ENCODE peak calls at places on chromosome 20, in five cellular contexts. V is A673, A is GM23338, Z is mucosa of descending colon, M is spleen. N is an unnamed sample.

GRCh38 chr20:49384437-49385434 is 97.7 kb downstream of the KCNB1 start:
- DNase-seq in V (peak; percentile 87), A (peak; percentile 98), M (peak; percentile 87), Z (peak; percentile 56), N (peak; percentile 78)

GRCh38 chr20:31897541-31897940 is 27.1 kb downstream of the TTLL9 start:
- DNase-seq in Z (no peak), A (no peak), M (no peak), V (no peak), N (no peak)

GRCh38 chr20:34215711-34216381 is 25.4 kb upstream of the ASIP start:
- DNase-seq in V (peak; percentile 45), A (peak; percentile 95), Z (peak; percentile 78), M (peak; percentile 89), N (peak; percentile 94)

GRCh38 chr20:46688151-46689081 is 828 bp downstream of the TP53RK start:
- DNase-seq in A (no peak), Z (no peak), M (no peak), V (peak; percentile 48), N (no peak)

GRCh38 chr20:52731086-52731485 is 241.1 kb upstream of the TSHZ2 start:
- DNase-seq in A (peak; percentile 85), M (no peak), Z (no peak), V (no peak), N (no peak)

GRCh38 chr20:6178537-6178936 is 55.7 kb upstream of the FERMT1 start:
- DNase-seq in M (no peak), Z (no peak), A (peak; percentile 65), V (peak; percentile 24), N (no peak)

GRCh38 chr20:51985013-51985415 is 182.7 kb upstream of the SALL4 start:
- DNase-seq in Z (no peak), M (no peak), V (peak; percentile 96), A (peak; percentile 62), N (no peak)

GRCh38 chr20:9955646-9956045 is 79.1 kb upstream of the ANKEF1 start:
- DNase-seq in Z (no peak), M (no peak), A (no peak), V (no peak), N (no peak)

GRCh38 chr20:59082077-59082740 is 39.6 kb upstream of the PRELID3B start:
- DNase-seq in M (no peak), A (peak; percentile 21), V (peak; percentile 55), Z (no peak), N (no peak)

GRCh38 chr20:45469336-45470261 is at the start of gene WFDC2:
- DNase-seq in Z (peak; percentile 76), A (peak; percentile 82), M (no peak), V (no peak), N (no peak)

DNA sequence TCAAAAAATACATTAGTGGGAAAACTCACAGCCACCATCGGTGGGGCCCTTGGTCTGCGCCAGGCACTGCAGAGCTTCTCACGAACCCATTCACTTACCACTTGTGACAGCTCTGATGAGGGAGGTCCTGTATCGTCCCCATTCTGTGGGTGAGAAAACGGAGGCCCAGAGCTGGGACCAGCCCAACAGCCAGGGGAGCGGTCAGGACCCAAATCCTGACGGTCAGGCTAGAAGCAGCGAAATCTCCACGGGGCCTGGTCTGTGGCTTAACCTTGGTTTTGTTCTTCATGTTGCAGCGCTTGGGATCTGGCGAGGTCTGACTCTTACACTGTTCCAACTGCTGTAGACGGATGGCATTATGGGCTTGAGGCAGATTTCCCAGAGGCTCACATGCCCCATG is 7.7 kb upstream of the VSX1 start:
- DNase-seq in V (no peak), A (no peak), M (no peak), Z (no peak), N (no peak)
- H3K4me3 ChIP-seq in V (no peak overlapping the region), A (no peak overlapping the region), M (no peak overlapping the region), Z (no peak overlapping the region), N (no peak overlapping the region)

DNA sequence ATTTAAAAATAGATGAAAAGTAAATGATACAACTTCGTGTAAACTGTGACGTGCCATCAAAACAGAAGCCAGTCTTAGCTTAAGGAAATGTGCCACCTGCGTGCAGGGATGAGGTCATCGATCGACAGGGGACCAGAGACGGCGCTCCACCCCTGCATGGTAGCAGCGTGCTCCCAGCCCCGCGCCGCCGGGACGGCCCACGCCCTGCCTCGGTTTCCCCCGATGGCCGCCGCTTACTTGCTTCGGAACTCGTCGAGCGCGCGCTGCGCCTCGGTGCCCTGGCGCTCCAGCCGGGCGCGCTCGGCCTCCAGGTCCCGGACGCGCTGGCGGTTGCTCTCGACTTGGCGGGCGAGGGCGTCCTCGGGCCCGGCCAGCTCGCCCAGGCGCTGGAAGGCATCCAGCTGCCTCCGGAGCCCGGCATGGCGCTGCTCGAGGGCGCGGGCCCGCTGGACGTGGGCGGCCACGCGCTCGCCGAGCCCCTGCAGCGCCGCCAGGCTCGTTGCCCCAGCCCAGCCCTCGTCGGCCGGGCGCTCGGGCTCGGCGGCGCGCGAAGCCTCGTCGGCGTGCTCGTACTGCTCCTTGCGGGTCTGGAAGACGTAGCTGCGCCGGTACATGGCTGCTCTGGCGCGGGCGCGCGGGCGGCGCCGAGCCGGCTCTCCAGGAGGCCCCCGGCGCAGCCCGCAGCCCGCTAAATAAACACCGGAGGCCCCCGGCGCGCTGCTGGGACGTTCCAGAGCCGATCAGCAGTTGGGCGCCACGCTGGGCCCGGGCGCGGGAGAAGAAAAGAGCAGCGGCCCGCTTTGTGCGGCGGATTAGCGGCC is at the start of gene BFSP1:
- DNase-seq in V (peak; percentile 79), A (peak; percentile 88), Z (peak; percentile 76), M (peak; percentile 82), N (peak; percentile 51)
- H3K4me3 ChIP-seq in V (peak within 1 kb of the TSS; percentile 57), A (peak within 1 kb of the TSS; percentile 56), Z (peak within 1 kb of the TSS; percentile 1), M (peak within 1 kb of the TSS; percentile 22), N (peak within 1 kb of the TSS; percentile 72)

GRCh38 chr20:19757973-19758887 is at the start of gene RIN2:
- DNase-seq in V (peak; percentile 97), M (peak; percentile 85), A (peak; percentile 98), Z (peak; percentile 95), N (peak; percentile 97)

GRCh38 chr20:19758888-19759331 is 852 bp downstream of the RIN2 start:
- DNase-seq in A (peak; percentile 79), V (peak; percentile 93), Z (peak; percentile 79), M (no peak), N (peak; percentile 89)

GRCh38 chr20:19756756-19757486 is 1.1 kb upstream of the RIN2 start:
- DNase-seq in A (no peak), M (no peak), Z (no peak), V (no peak), N (no peak)

GRCh38 chr20:19760371-19760721 is 2.3 kb downstream of the RIN2 start:
- DNase-seq in Z (no peak), M (no peak), V (no peak), A (no peak), N (no peak)

GRCh38 chr20:19757487-19757972 is 528 bp upstream of the RIN2 start:
- DNase-seq in A (peak; percentile 79), M (peak; percentile 88), V (no peak), Z (peak; percentile 82), N (peak; percentile 97)
- H3K4me3 ChIP-seq in A (peak overlapping the region; percentile 98), M (peak overlapping the region; percentile 55), V (peak overlapping the region; percentile 75), Z (peak overlapping the region; percentile 20), N (peak overlapping the region; percentile 88)

GRCh38 chr20:1001981-1002681 is at the start of gene RSPO4:
- DNase-seq in M (no peak), V (no peak), Z (no peak), A (peak; percentile 57), N (no peak)
- H3K4me3 ChIP-seq in M (no peak within 1 kb of the TSS), V (no peak within 1 kb of the TSS), Z (no peak within 1 kb of the TSS), A (peak within 1 kb of the TSS; percentile 61), N (no peak within 1 kb of the TSS)

GRCh38 chr20:2820084-2820895 is 4.1 kb downstream of the TMEM239 start:
- DNase-seq in M (no peak), A (peak; percentile 70), V (no peak), Z (no peak), N (no peak)
- H3K4me3 ChIP-seq in M (no peak overlapping the region), A (peak overlapping the region; percentile 48), V (no peak overlapping the region), Z (no peak overlapping the region), N (peak overlapping the region; percentile 17)

GRCh38 chr20:21396045-21396893 is 1.1 kb downstream of the NKX2-4 start:
- DNase-seq in M (no peak), V (no peak), Z (no peak), A (peak; percentile 66), N (no peak)
- H3K4me3 ChIP-seq in M (no peak overlapping the region), V (peak overlapping the region; percentile 37), Z (no peak overlapping the region), A (peak overlapping the region; percentile 44), N (peak overlapping the region; percentile 26)

GRCh38 chr20:38157635-38158495 is 7.2 kb downstream of the TGM2 start:
- DNase-seq in V (no peak), Z (no peak), A (no peak), M (no peak), N (no peak)
- H3K4me3 ChIP-seq in V (no peak overlapping the region), Z (no peak overlapping the region), A (no peak overlapping the region), M (no peak overlapping the region), N (no peak overlapping the region)